ENCODE peak calls at places on chromosomes 13 and 19, in ten cellular contexts. V is NCI-H1105 treated with DMSO at 0.1 percent for 48 hours; Q is fibroblast of lung; I is fibroblast of mammary gland; O is MV-4-11; D is IMR-90; T is CD4-positive, alpha-beta T cell; M is mucosa of gallbladder; U is AG20443; W is GM06990. B is an unnamed sample.

GRCh38 chr13:21361706-21362105 is 97.4 kb downstream of the ZDHHC20 start:
- DNase-seq in I (no peak), V (no peak), T (no peak), M (no peak), O (no peak), D (no peak), Q (no peak), W (no peak), U (no peak), B (no peak)

GRCh38 chr13:112928958-112929777 is 39.8 kb upstream of the MCF2L start:
- DNase-seq in D (peak), U (peak), V (peak), T (no peak), I (peak), Q (peak), W (no peak), O (peak), M (peak), B (no peak)

GRCh38 chr19:43820098-43820860 is 6.8 kb upstream of the ZNF283 start:
- DNase-seq in O (no peak), D (peak), M (peak), Q (peak), W (no peak), V (no peak), T (no peak), I (peak), U (peak), B (peak)

GRCh38 chr19:16142032-16142580 is 1.4 kb upstream of the HSH2D start:
- DNase-seq in M (no peak), W (no peak), T (no peak), U (no peak), D (no peak), I (no peak), O (peak), Q (no peak), V (no peak), B (no peak)

GRCh38 chr19:18344546-18344945 is 4.1 kb downstream of the PGPEP1 start:
- DNase-seq in Q (no peak), O (no peak), D (no peak), T (no peak), W (no peak), V (no peak), U (no peak), M (no peak), I (no peak), B (no peak)

GRCh38 chr19:50803633-50804419 is 13.6 kb downstream of the ACP4 start:
- DNase-seq in V (peak), Q (no peak), D (no peak), M (no peak), W (peak), O (no peak), U (peak), T (no peak), I (peak), B (no peak)

GRCh38 chr13:98308525-98308911 is 131.4 kb upstream of the RNF113B start:
- DNase-seq in T (no peak), V (no peak), M (no peak), D (no peak), Q (no peak), U (no peak), O (no peak), I (no peak), W (no peak), B (no peak)

GRCh38 chr13:51479199-51479523 is 26.3 kb upstream of the INTS6 start:
- DNase-seq in W (no peak), U (peak), T (no peak), I (peak), O (no peak), D (peak), Q (peak), M (no peak), V (no peak), B (no peak)

GRCh38 chr19:55643003-55643732 is at the start of gene ZNF581:
- DNase-seq in Q (peak), U (peak), O (peak), V (peak), D (peak), W (peak), M (peak), I (peak), T (peak), B (peak)

GRCh38 chr19:40623403-40624239 is 22.5 kb downstream of the LTBP4 start:
- DNase-seq in V (no peak), Q (peak), I (peak), O (no peak), W (peak), D (peak), T (no peak), U (no peak), M (no peak), B (no peak)

GRCh38 chr13:75217949-75218348 is 264.0 kb downstream of the TBC1D4 start:
- DNase-seq in I (peak), V (peak), T (no peak), Q (peak), D (peak), O (no peak), U (peak), M (no peak), W (no peak), B (no peak)

GRCh38 chr19:3801412-3802096 is 15.4 kb upstream of the MATK start:
- DNase-seq in I (no peak), M (peak), U (peak), D (no peak), T (peak), O (no peak), V (peak), Q (no peak), W (no peak), B (peak)

GRCh38 chr19:42092350-42092749 is 16.4 kb downstream of the ZNF574 start:
- DNase-seq in Q (no peak), U (no peak), D (no peak), O (peak), T (peak), I (no peak), M (no peak), W (no peak), V (peak), B (no peak)

GRCh38 chr13:86298741-86299140 is 499.5 kb upstream of the SLITRK6 start:
- DNase-seq in O (no peak), W (no peak), V (no peak), U (no peak), T (no peak), I (no peak), M (no peak), Q (no peak), D (no peak), B (no peak)

GRCh38 chr13:96671073-96671472 is 323.2 kb downstream of the OXGR1 start:
- DNase-seq in I (no peak), D (no peak), Q (no peak), W (no peak), O (no peak), T (no peak), M (no peak), V (no peak), U (no peak), B (no peak)

GRCh38 chr19:19670070-19670551 is 1.5 kb downstream of the ZNF101 start:
- DNase-seq in U (no peak), T (no peak), M (no peak), I (no peak), W (no peak), Q (no peak), O (no peak), V (no peak), D (no peak), B (no peak)

GRCh38 chr19:52535831-52536800 is 8.6 kb downstream of the ZNF808 start:
- DNase-seq in Q (peak), O (no peak), T (peak), I (peak), V (no peak), U (peak), D (peak), W (peak), M (peak), B (peak)

GRCh38 chr19:53463263-53463662 is 4.3 kb upstream of the ZNF813 start:
- DNase-seq in U (peak), I (peak), D (peak), V (no peak), O (no peak), W (no peak), T (no peak), M (peak), Q (peak), B (no peak)

GRCh38 chr19:38617283-38617763 is 430 bp downstream of the MAP4K1 start:
- DNase-seq in D (no peak), O (no peak), I (no peak), M (no peak), T (no peak), U (no peak), Q (no peak), V (no peak), W (no peak), B (no peak)

GRCh38 chr19:17311455-17312248 is 2.3 kb downstream of the DDA1 start:
- DNase-seq in D (peak), U (peak), O (no peak), M (no peak), T (no peak), W (no peak), Q (no peak), V (no peak), I (peak), B (no peak)

GRCh38 chr13:72166102-72166660 is 299.2 kb upstream of the DACH1 start:
- DNase-seq in T (no peak), O (no peak), I (no peak), U (no peak), Q (no peak), V (no peak), D (no peak), M (no peak), W (no peak), B (no peak)

GRCh38 chr19:55118401-55118991 is 1.1 kb upstream of the PPP1R12C start:
- DNase-seq in I (peak), Q (peak), V (no peak), O (peak), U (peak), W (no peak), D (no peak), M (peak), T (no peak), B (peak)

GRCh38 chr19:14383898-14384669 is 2.8 kb downstream of the ADGRE5 start:
- DNase-seq in U (peak), I (peak), V (no peak), D (peak), M (no peak), O (peak), W (peak), Q (peak), T (no peak), B (peak)

GRCh38 chr19:10295305-10295846 is 5.6 kb downstream of the ICAM5 start:
- DNase-seq in T (peak), Q (no peak), I (no peak), M (no peak), O (peak), V (peak), D (no peak), W (peak), U (peak), B (peak)

GRCh38 chr13:41231786-41232185 is 31.6 kb downstream of the MTRF1 start:
- DNase-seq in U (no peak), V (peak), Q (peak), T (no peak), O (no peak), M (peak), I (peak), W (no peak), D (peak), B (no peak)

GRCh38 chr19:6668696-6669095 is 1.3 kb downstream of the TNFSF14 start:
- DNase-seq in M (no peak), V (no peak), D (no peak), U (no peak), Q (no peak), T (no peak), I (no peak), O (peak), W (no peak), B (no peak)

GRCh38 chr13:33227927-33228644 is 57.5 kb downstream of the STARD13 start:
- DNase-seq in W (no peak), O (no peak), U (no peak), T (no peak), V (no peak), I (no peak), D (no peak), M (no peak), Q (no peak), B (no peak)

GRCh38 chr13:105168295-105168694 is 1367.2 kb downstream of the EFNB2 start:
- DNase-seq in D (no peak), W (no peak), V (no peak), U (no peak), M (no peak), I (no peak), O (no peak), Q (no peak), T (no peak), B (no peak)

GRCh38 chr19:39403331-39404312 is 3.0 kb upstream of the ZFP36 start:
- DNase-seq in T (peak), O (peak), I (peak), D (peak), W (peak), V (no peak), M (peak), Q (peak), U (peak), B (peak)

GRCh38 chr13:110712081-110712848 is 1.2 kb upstream of the ING1 start:
- DNase-seq in W (peak), T (peak), Q (peak), D (peak), U (peak), I (peak), V (peak), M (peak), O (peak), B (peak)

GRCh38 chr19:17340302-17340870 is 3.0 kb downstream of the GTPBP3 start:
- DNase-seq in T (no peak), V (no peak), M (no peak), Q (no peak), O (no peak), D (no peak), I (no peak), U (no peak), W (no peak), B (no peak)

GRCh38 chr13:40149611-40150283 is 494.3 kb downstream of the COG6 start:
- DNase-seq in W (no peak), M (peak), O (no peak), V (no peak), T (no peak), U (peak), D (peak), Q (peak), I (peak), B (no peak)

GRCh38 chr13:40943073-40943472 is 76.0 kb downstream of the ELF1 start:
- DNase-seq in I (no peak), V (no peak), U (no peak), O (no peak), D (no peak), W (no peak), Q (peak), M (no peak), T (no peak), B (no peak)

GRCh38 chr19:4213116-4213515 is 16.2 kb upstream of the EBI3 start:
- DNase-seq in D (no peak), W (no peak), M (no peak), T (no peak), Q (no peak), U (no peak), O (no peak), I (no peak), V (no peak), B (no peak)

B was measured in GM10248.